ENCODE peak calls at places on chromosomes 5 and 9, in four cellular contexts. One of them, this sample, is unnamed.

GRCh38 chr5:34652916-34653315 is 3.2 kb upstream of the RAI14 start:
- DNase-seq in HepG2: no peak
- DNase-seq in GM12878: no peak
- DNase-seq in K562: no peak
- DNase-seq in this sample: no peak

GRCh38 chr5:72509401-72509800 is 2.2 kb upstream of the ZNF366 start:
- DNase-seq in HepG2: no peak
- DNase-seq in GM12878: no peak
- DNase-seq in K562: no peak
- DNase-seq in this sample: no peak

GRCh38 chr9:77883846-77884771 is 147.5 kb downstream of the GNAQ start:
- DNase-seq in HepG2: no peak
- DNase-seq in GM12878: no peak
- DNase-seq in K562: no peak
- DNase-seq in this sample: no peak

GRCh38 chr9:124262596-124263045 is 4.9 kb downstream of the NEK6 start:
- DNase-seq in HepG2: no peak
- DNase-seq in GM12878: no peak
- DNase-seq in K562: no peak
- DNase-seq in this sample: no peak

GRCh38 chr9:15831384-15831783 is 278.5 kb downstream of the CCDC171 start:
- DNase-seq in HepG2: no peak
- DNase-seq in GM12878: no peak
- DNase-seq in K562: no peak
- DNase-seq in this sample: no peak

GRCh38 chr5:60261732-60262131 is 368.2 kb upstream of the PDE4D start:
- DNase-seq in HepG2: no peak
- DNase-seq in GM12878: no peak
- DNase-seq in K562: no peak
- DNase-seq in this sample: no peak

GRCh38 chr9:131140550-131140949 is 15.2 kb downstream of the NUP214 start:
- DNase-seq in HepG2: no peak
- DNase-seq in GM12878: no peak
- DNase-seq in K562: peak; percentile 59
- DNase-seq in this sample: no peak

GRCh38 chr9:94802795-94803194 is 76.3 kb downstream of the AOPEP start:
- DNase-seq in HepG2: no peak
- DNase-seq in GM12878: peak; percentile 57
- DNase-seq in K562: no peak
- DNase-seq in this sample: no peak

GRCh38 chr5:142997586-142997985 is 227.4 kb downstream of the ARHGAP26 start:
- DNase-seq in HepG2: no peak
- DNase-seq in GM12878: no peak
- DNase-seq in K562: no peak
- DNase-seq in this sample: no peak

GRCh38 chr9:762217-762616 is 79.3 kb upstream of the DMRT1 start:
- DNase-seq in HepG2: no peak
- DNase-seq in GM12878: no peak
- DNase-seq in K562: no peak
- DNase-seq in this sample: no peak

GRCh38 chr9:123893831-123894460 is 36.0 kb downstream of the DENND1A start:
- DNase-seq in HepG2: no peak
- DNase-seq in GM12878: no peak
- DNase-seq in K562: no peak
- DNase-seq in this sample: no peak

GRCh38 chr5:40405230-40405629 is 274.5 kb upstream of the PTGER4 start:
- DNase-seq in HepG2: no peak
- DNase-seq in GM12878: no peak
- DNase-seq in K562: no peak
- DNase-seq in this sample: no peak

GRCh38 chr5:83145882-83146331 is 68.6 kb downstream of the XRCC4 start:
- DNase-seq in HepG2: no peak
- DNase-seq in GM12878: no peak
- DNase-seq in K562: no peak
- DNase-seq in this sample: no peak

GRCh38 chr5:79759436-79759835 is 69.8 kb downstream of the CMYA5 start:
- DNase-seq in HepG2: no peak
- DNase-seq in GM12878: no peak
- DNase-seq in K562: no peak
- DNase-seq in this sample: no peak

GRCh38 chr5:159752622-159753275 is 163.5 kb upstream of the ADRA1B start:
- DNase-seq in HepG2: no peak
- DNase-seq in GM12878: no peak
- DNase-seq in K562: no peak
- DNase-seq in this sample: no peak

GRCh38 chr5:148794729-148795590 is 31.5 kb upstream of the ADRB2 start:
- DNase-seq in HepG2: no peak
- DNase-seq in GM12878: no peak
- DNase-seq in K562: no peak
- DNase-seq in this sample: no peak

DNA sequence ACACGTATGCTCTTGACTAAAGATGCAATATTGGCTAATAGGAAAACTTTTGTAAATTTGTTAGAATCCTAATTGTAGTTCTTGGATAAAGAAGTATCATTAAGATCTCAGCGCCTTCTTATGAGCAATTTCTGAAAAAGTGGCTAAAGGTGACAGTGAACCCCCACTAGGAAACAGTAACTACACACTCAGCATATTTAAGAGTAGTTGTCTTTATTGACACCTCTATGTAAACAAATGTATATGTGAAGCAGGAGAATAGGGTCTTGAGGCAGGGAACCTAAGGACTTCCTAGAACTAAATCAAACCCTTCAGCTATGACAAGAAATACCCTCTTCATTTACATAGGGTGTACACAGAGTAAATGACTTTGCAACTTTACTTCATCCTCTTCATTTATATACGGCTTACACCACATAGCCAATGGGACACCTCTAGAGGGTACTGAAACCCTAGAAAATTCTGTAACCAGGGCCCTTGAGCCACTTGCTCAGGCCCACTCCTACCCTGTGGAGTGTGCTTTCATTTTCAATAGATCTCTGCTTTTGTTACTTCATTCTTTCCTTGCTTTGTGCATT is 2.8 kb downstream of the NIPSNAP3A start:
- DNase-seq in HepG2: no peak
- DNase-seq in GM12878: no peak
- DNase-seq in K562: no peak
- DNase-seq in this sample: no peak
- H3K27ac ChIP-seq in HepG2: no peak overlapping the region
- H3K27ac ChIP-seq in GM12878: no peak overlapping the region
- H3K27ac ChIP-seq in K562: peak overlapping the region; percentile 14
- H3K27ac ChIP-seq in this sample: no peak overlapping the region

DNA sequence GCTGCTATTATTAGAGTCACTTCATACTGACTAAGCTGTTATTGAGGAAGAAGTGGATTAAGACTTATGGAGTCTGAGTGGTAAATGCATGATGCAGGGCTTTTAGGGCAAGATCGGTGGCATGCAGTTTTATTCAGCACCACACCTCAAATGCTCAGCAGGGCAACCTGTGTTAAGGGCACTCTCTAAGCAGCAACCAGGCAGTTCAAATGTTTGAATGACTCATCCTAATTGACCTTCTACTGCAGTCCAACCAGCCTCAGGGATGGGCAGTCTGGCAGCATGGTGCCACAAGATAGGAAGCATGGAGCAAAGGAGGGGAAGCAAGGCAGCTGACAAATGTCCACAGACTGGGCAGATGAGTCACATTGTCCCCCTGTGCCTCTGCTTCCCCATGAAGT is 80.2 kb upstream of the MIER3 start:
- DNase-seq in HepG2: peak; percentile 20
- DNase-seq in GM12878: no peak
- DNase-seq in K562: no peak
- DNase-seq in this sample: no peak
- TF ChIP-seq YY1 in HepG2: no peak
- TF ChIP-seq YY1 in GM12878: no peak
- TF ChIP-seq YY1 in K562: no peak
- TF ChIP-seq YY1 in this sample: no peak

DNA sequence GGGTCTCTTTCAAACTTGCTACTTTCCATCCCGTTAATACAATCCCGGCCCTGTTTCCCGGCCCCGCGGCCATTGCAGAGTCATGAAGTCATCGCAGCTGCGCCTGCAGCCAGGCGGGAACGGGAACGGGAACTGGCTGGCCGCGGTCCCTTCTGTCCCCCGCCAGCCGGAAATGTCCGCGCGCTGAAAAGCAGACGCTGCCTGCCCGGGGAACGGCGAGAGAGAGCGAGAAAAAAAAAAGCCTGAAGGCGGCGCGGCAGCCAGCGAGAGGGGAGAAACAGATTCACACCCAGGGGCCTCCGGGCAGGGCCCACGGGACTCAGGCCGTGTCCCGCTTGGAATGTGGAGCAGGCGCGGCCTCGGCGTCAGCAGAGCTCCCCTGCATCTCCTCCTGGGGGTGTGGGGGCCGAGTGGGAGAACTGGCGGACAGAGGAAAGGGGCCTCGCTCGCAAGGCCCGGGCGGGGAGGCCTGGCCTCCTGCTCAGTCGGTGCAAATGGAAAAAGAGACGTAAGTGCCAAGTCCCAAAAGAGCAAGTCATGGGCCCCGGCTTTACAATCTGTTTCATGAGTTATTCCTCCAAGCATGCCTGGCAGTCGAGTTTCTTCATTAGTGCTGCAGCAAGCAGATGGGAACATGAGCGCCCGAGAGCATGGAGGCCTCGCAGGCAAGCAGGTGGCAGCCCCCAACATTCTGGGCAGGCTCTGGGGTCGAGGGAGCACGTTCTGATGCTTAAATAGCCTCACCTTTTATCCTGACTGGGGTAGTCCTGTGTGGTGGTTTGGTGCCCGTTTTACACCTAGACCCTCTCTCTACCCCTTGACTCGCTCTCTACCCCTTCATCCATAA is 201.3 kb upstream of the GAS1 start:
- DNase-seq in HepG2: no peak
- DNase-seq in GM12878: no peak
- DNase-seq in K562: peak; percentile 7
- DNase-seq in this sample: peak; percentile 81
- TF ChIP-seq FOXM1 in HepG2: no peak
- TF ChIP-seq FOXM1 in GM12878: no peak
- TF ChIP-seq FOXM1 in K562: no peak
- TF ChIP-seq FOXM1 in this sample: no peak

DNA sequence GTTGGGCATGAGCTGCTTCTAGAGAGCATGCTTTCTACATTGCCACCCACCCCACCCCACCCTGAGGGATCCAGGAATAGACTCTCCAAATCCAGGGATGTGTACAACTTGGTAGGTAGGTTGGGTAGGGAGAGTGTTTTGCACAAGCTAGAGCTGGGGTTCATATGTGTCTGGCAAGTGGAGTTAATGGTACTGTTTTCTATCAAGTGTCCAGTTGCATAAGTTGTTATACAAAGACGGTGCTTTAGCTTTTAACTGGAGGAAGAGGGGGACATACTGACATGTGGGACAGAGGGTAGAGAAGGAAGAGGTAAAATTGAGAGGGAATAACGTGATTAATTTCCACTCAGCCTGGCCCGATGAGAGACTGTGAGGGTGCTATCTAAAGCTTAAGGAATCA is 51.0 kb upstream of the TNC start:
- DNase-seq in HepG2: no peak
- DNase-seq in GM12878: no peak
- DNase-seq in K562: no peak
- DNase-seq in this sample: no peak
- H3K27ac ChIP-seq in HepG2: no peak overlapping the region
- H3K27ac ChIP-seq in GM12878: no peak overlapping the region
- H3K27ac ChIP-seq in K562: no peak overlapping the region
- H3K27ac ChIP-seq in this sample: no peak overlapping the region

GRCh38 chr9:9170735-9171134 is 1371.2 kb upstream of the DMAC1 start:
- DNase-seq in HepG2: no peak
- DNase-seq in GM12878: no peak
- DNase-seq in K562: no peak
- DNase-seq in this sample: peak; percentile 28
- TF ChIP-seq YY1 in HepG2: no peak
- TF ChIP-seq YY1 in GM12878: no peak
- TF ChIP-seq YY1 in K562: no peak
- TF ChIP-seq YY1 in this sample: no peak

GRCh38 chr5:14183187-14183939 is 40.2 kb downstream of the TRIO start:
- DNase-seq in HepG2: no peak
- DNase-seq in GM12878: no peak
- DNase-seq in K562: no peak
- DNase-seq in this sample: no peak

GRCh38 chr5:14186132-14186830 is 43.1 kb downstream of the TRIO start:
- DNase-seq in HepG2: no peak
- DNase-seq in GM12878: no peak
- DNase-seq in K562: no peak
- DNase-seq in this sample: no peak

GRCh38 chr5:14184082-14184481 is 40.9 kb downstream of the TRIO start:
- DNase-seq in HepG2: no peak
- DNase-seq in GM12878: no peak
- DNase-seq in K562: no peak
- DNase-seq in this sample: no peak

GRCh38 chr5:14185336-14186131 is 42.4 kb downstream of the TRIO start:
- DNase-seq in HepG2: no peak
- DNase-seq in GM12878: no peak
- DNase-seq in K562: no peak
- DNase-seq in this sample: no peak

GRCh38 chr5:14184725-14185124 is 41.6 kb downstream of the TRIO start:
- DNase-seq in HepG2: no peak
- DNase-seq in GM12878: no peak
- DNase-seq in K562: no peak
- DNase-seq in this sample: no peak
- TF ChIP-seq FOXM1 in HepG2: no peak
- TF ChIP-seq FOXM1 in GM12878: no peak
- TF ChIP-seq FOXM1 in K562: no peak
- TF ChIP-seq FOXM1 in this sample: no peak